ENCODE peak calls at places on chromosomes 4 and X, in four cellular contexts. L is left ventricle myocardium inferior, Y is ovary, M is upper lobe of right lung. G is an unnamed sample.

GRCh38 chrX:146831994-146832393 is 17.4 kb upstream of the CXorf51A start:
- DNase-seq in L (no peak), Y (no peak), M (no peak), G (peak; percentile 42)

GRCh38 chr4:123350191-123350544 is 46.4 kb upstream of the SPRY1 start:
- DNase-seq in L (no peak), Y (no peak), M (no peak), G (no peak)

GRCh38 chr4:86508436-86508835 is 85.7 kb upstream of the PTPN13 start:
- DNase-seq in L (no peak), Y (no peak), M (no peak), G (no peak)

GRCh38 chr4:56727150-56727549 is 46.1 kb upstream of the HOPX start:
- DNase-seq in L (no peak), Y (no peak), M (no peak), G (no peak)

GRCh38 chr4:148962539-148963290 is 520.5 kb upstream of the NR3C2 start:
- DNase-seq in L (no peak), Y (no peak), M (no peak), G (no peak)

GRCh38 chr4:16916719-16917337 is 18.4 kb upstream of the LDB2 start:
- DNase-seq in L (peak; percentile 30), Y (no peak), M (no peak), G (no peak)

GRCh38 chr4:123352240-123352945 is 44.2 kb upstream of the SPRY1 start:
- DNase-seq in L (no peak), Y (no peak), M (no peak), G (no peak)

GRCh38 chrX:134172588-134173259 is 64.3 kb upstream of the CCDC160 start:
- DNase-seq in L (peak; percentile 22), Y (peak; percentile 23), M (peak; percentile 61), G (peak; percentile 77)

GRCh38 chr4:43680416-43680815 is 768.2 kb downstream of the KCTD8 start:
- DNase-seq in L (no peak), Y (no peak), M (no peak), G (no peak)

GRCh38 chr4:75633846-75634245 is 3.5 kb upstream of the CDKL2 start:
- DNase-seq in L (no peak), Y (no peak), M (no peak), G (no peak)

DNA sequence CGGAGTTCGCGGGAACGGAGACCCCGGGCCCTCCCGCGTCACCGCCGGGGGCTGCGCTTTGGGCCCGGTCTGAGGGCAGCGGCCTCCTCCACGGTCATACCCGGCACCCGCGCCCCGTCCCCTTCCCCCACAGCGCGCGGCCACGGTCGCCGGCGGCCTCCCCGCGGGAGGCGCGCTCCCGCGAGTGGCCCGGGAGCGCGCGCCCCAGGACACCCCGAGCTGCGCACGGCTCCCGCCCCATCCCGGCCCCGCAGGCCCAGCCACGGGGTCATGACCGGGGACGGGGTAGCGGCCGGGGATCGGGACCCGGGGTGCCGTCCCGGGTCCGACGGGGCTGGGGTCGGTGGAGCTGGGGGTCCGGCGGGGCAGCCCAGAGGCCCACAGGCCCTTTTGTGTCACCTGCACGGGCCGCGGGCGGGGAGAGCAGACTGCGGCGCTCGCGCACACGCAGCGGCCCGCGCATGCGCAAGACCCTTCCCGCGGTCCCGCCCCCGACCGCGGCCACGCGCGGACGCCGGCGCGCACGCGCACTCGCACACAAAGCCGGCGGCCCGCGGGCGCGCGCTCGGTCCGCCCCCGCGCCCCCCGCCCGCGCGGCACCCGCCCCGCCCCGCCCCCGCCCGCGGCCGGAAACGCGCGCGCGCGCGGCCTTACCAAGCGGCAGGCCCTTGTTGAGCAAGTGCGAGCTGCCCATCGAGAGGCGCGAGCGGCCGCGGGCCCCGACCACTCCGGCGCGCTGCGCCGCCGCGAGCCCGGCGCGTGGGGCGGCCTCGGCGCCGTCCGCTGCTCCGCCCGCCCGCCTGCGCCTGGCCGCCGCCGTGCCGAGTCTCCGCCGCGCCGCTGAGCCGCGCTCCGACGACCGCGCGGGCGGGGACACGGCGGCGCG is at the start of gene CTBP1:
- DNase-seq in L (peak; percentile 79), Y (peak; percentile 86), M (peak; percentile 91), G (peak; percentile 94)
- H3K4me1 ChIP-seq in L (peaks cover 77% of the 10 kb centered on the region), Y (peaks cover 43% of the 10 kb centered on the region), M (peaks cover 63% of the 10 kb centered on the region), G (peaks cover 25% of the 10 kb centered on the region)

DNA sequence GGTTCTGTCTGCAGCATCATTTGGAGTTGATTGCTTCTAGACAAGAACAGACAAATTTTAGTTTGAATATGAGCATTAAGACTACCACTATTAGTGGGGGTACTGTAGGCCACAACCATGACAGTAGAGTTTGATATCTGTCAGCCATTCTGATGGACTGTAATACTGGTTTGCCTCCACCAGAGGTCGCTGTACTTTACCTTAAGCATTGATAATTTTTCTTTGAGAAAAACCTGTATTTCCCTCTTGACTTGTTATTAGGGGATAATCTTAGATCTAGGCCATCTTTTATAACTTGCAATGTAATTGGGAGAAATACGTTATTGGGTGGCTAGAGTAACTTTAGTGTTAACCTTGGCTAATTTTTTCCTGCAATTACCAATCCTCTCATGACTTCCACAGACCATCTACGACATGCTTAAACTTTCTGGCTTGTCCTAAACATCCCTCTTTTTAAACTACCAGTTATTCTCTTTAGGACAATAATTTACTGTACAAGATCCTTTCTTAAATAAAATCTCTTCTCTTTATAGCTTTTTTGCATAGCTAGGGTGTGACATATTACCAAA is 562.4 kb downstream of the MAGEB5 start:
- DNase-seq in L (no peak), Y (no peak), M (no peak), G (no peak)
- TF ChIP-seq CTCF in L (no peak), Y (no peak), M (no peak), G (no peak)

DNA sequence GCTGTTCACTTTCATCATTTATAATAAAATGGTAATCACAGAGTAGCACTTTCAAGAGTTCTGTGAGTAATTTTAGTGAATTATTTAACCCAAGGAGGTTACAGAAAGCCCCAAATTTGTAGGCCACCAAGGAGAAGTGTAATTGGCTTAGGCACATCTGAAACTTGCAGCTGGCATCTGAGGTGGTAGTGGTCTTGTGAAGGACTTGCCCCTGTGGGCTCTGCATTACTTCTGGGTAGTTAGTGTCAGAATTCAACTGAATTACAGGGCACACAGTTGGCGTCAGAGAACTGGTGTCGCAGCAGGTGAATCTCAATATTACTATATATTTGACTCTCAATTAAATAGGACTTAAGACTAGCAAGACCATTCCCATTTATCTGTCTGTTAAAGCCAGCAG is 36.9 kb downstream of the GPR174 start:
- DNase-seq in L (no peak), Y (no peak), M (no peak), G (no peak)
- H3K4me1 ChIP-seq in L (no peaks in the 10 kb centered on the region), Y (no peaks in the 10 kb centered on the region), M (no peaks in the 10 kb centered on the region), G (no peaks in the 10 kb centered on the region)

GRCh38 chrX:33324099-33324498 is 112.8 kb upstream of the DMD start:
- DNase-seq in L (no peak), Y (no peak), M (no peak), G (no peak)
- TF ChIP-seq CTCF in L (no peak), Y (no peak), M (no peak), G (no peak)

GRCh38 chrX:71623714-71624113 is 5.4 kb upstream of the CXCR3 start:
- DNase-seq in L (no peak), Y (no peak), M (no peak), G (no peak)
- H3K4me1 ChIP-seq in L (peaks cover 18% of the 10 kb centered on the region), Y (no peaks in the 10 kb centered on the region), M (peaks cover 15% of the 10 kb centered on the region), G (peaks cover 8% of the 10 kb centered on the region)

GRCh38 chr4:112247021-112247420 is 15.4 kb downstream of the AP1AR start:
- DNase-seq in L (no peak), Y (no peak), M (no peak), G (no peak)

GRCh38 chr4:112251044-112251632 is 19.6 kb downstream of the AP1AR start:
- DNase-seq in L (no peak), Y (no peak), M (no peak), G (no peak)

GRCh38 chr4:112245383-112245782 is 13.8 kb downstream of the AP1AR start:
- DNase-seq in L (no peak), Y (no peak), M (no peak), G (no peak)
- TF ChIP-seq CTCF in L (no peak), Y (no peak), M (no peak), G (no peak)

GRCh38 chr4:94558392-94558920 is 106.7 kb downstream of the PDLIM5 start:
- DNase-seq in L (no peak), Y (no peak), M (no peak), G (no peak)

GRCh38 chr4:94564252-94564651 is 112.5 kb downstream of the PDLIM5 start:
- DNase-seq in L (no peak), Y (no peak), M (no peak), G (no peak)

GRCh38 chr4:94559351-94559806 is 107.6 kb downstream of the PDLIM5 start:
- DNase-seq in L (no peak), Y (no peak), M (no peak), G (no peak)

GRCh38 chr4:94562285-94562684 is 110.5 kb downstream of the PDLIM5 start:
- DNase-seq in L (no peak), Y (no peak), M (no peak), G (no peak)

DNA sequence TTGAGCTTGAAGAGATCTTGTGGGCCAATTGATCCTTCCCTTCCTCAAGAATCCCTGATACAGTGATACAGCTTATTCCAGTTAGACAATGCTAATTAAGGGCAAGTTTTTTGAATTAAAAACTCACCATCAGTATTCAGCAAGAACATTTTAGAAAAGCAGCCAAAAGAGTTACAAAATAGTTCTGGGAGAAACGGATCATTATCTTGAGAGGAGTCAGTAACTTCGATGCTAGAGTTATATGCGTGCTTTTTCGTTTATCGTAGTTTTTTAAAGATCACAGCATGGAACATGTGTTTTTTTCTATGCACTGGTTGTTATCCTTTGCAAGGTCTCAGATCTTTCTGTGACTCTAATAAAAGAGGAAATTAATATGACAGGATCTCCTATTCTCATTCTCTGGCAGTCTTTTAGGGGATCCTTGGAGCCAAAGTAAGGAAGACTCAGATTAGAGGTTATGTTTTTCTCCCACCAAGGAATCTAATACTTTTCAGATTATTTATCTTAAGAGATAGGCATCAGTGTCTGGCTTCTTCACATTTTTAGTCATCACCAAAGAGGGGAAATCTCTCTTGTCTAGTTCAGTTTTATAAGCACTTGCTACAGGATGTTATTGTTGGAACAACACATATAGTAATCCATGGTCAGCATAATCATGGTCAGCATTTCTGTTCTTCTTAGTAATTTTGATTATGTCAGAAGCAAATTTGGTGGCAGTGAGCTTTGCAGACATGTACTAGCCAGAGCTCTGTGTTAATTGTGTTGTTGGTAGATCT is 109.7 kb downstream of the PDLIM5 start:
- DNase-seq in L (no peak), Y (no peak), M (no peak), G (no peak)
- H3K4me1 ChIP-seq in L (peaks cover 91% of the 10 kb centered on the region), Y (peaks cover 3% of the 10 kb centered on the region), M (peaks cover 17% of the 10 kb centered on the region), G (peaks cover 3% of the 10 kb centered on the region)

G was measured in kidney.